ENCODE peak calls at places on chromosomes 13 and 19, in five cellular contexts. L is HCT116, Z is K562, Q is IMR-90, E is A549. F is an unnamed sample.

GRCh38 chr13:40221460-40222201 is 444.8 kb downstream of the FOXO1 start:
- DNase-seq in Z (no peak), Q (no peak), E (no peak), L (no peak), F (no peak)

GRCh38 chr13:97780486-97780885 is 173.0 kb upstream of the IPO5 start:
- DNase-seq in Z (no peak), E (no peak), L (no peak), Q (no peak), F (no peak)

GRCh38 chr19:38268539-38268938 is 4.2 kb downstream of the SPINT2 start:
- DNase-seq in E (peak; percentile 68), L (no peak), Q (no peak), Z (no peak), F (no peak)

GRCh38 chr19:35136231-35136630 is 1.4 kb upstream of the LGI4 start:
- DNase-seq in L (no peak), Q (no peak), Z (no peak), E (no peak), F (no peak)

GRCh38 chr19:33174186-33174585 is 19.9 kb upstream of the LRP3 start:
- DNase-seq in E (no peak), L (no peak), Q (no peak), Z (no peak), F (no peak)

GRCh38 chr19:42480335-42481095 is 37.8 kb upstream of the CXCL17 start:
- DNase-seq in Q (peak; percentile 47), E (peak; percentile 78), L (no peak), Z (no peak), F (no peak)

GRCh38 chr19:33005440-33005839 is 33.4 kb downstream of the FAAP24 start:
- DNase-seq in E (no peak), L (no peak), Z (no peak), Q (no peak), F (no peak)

GRCh38 chr19:13983213-13983889 is 22.8 kb downstream of the RFX1 start:
- DNase-seq in Q (no peak), E (no peak), Z (no peak), L (no peak), F (no peak)

GRCh38 chr19:15629003-15629880 is 11.5 kb upstream of the CYP4F3 start:
- DNase-seq in L (peak; percentile 51), Q (peak; percentile 19), Z (peak; percentile 85), E (peak; percentile 58), F (no peak)

GRCh38 chr19:42693760-42694350 is 46.4 kb downstream of the PSG3 start:
- DNase-seq in L (peak; percentile 41), E (peak; percentile 85), Z (peak; percentile 26), Q (peak; percentile 46), F (no peak)

GRCh38 chr13:30907167-30907761 is 1.2 kb downstream of the MEDAG start:
- DNase-seq in Q (peak; percentile 51), L (no peak), E (no peak), Z (no peak), F (no peak)

GRCh38 chr19:51020988-51021651 is 1.6 kb upstream of the KLK10 start:
- DNase-seq in L (no peak), Q (peak; percentile 51), E (peak; percentile 70), Z (peak; percentile 35), F (no peak)

GRCh38 chr19:38949580-38950367 is 19.0 kb downstream of the MRPS12 start:
- DNase-seq in Z (peak; percentile 52), Q (peak; percentile 25), E (no peak), L (no peak), F (peak; percentile 87)

GRCh38 chr19:11247391-11247790 is 8.0 kb downstream of the ANGPTL8 start:
- DNase-seq in E (no peak), Z (no peak), Q (no peak), L (no peak), F (no peak)

GRCh38 chr13:110236831-110237261 is 70.1 kb downstream of the COL4A1 start:
- DNase-seq in Z (no peak), E (no peak), L (no peak), Q (no peak), F (peak; percentile 43)

GRCh38 chr19:47848871-47849473 is 10.1 kb upstream of the TPRX2 start:
- DNase-seq in Z (peak; percentile 71), L (peak; percentile 57), E (peak; percentile 82), Q (no peak), F (peak; percentile 62)

GRCh38 chr19:45087531-45087930 is 5.4 kb upstream of the PPP1R37 start:
- DNase-seq in Z (no peak), L (no peak), Q (no peak), E (no peak), F (no peak)

GRCh38 chr19:17751103-17751911 is at the start of gene FCHO1:
- DNase-seq in Q (no peak), Z (peak; percentile 79), L (no peak), E (no peak), F (no peak)

GRCh38 chr13:113862766-113863510 is 938 bp downstream of the GAS6 start:
- DNase-seq in E (no peak), Z (peak; percentile 51), Q (no peak), L (no peak), F (peak; percentile 72)

GRCh38 chr19:58562126-58563033 is 4.0 kb upstream of the UBE2M start:
- DNase-seq in E (no peak), Z (no peak), Q (peak; percentile 39), L (no peak), F (no peak)

GRCh38 chr19:58563823-58564222 is 5.4 kb upstream of the UBE2M start:
- DNase-seq in Q (no peak), Z (no peak), E (no peak), L (no peak), F (no peak)

GRCh38 chr19:58560921-58561320 is 2.5 kb upstream of the UBE2M start:
- DNase-seq in E (no peak), Z (no peak), Q (no peak), L (no peak), F (no peak)

GRCh38 chr19:58561373-58562125 is 3.1 kb upstream of the UBE2M start:
- DNase-seq in Q (no peak), E (no peak), L (no peak), Z (no peak), F (no peak)

DNA sequence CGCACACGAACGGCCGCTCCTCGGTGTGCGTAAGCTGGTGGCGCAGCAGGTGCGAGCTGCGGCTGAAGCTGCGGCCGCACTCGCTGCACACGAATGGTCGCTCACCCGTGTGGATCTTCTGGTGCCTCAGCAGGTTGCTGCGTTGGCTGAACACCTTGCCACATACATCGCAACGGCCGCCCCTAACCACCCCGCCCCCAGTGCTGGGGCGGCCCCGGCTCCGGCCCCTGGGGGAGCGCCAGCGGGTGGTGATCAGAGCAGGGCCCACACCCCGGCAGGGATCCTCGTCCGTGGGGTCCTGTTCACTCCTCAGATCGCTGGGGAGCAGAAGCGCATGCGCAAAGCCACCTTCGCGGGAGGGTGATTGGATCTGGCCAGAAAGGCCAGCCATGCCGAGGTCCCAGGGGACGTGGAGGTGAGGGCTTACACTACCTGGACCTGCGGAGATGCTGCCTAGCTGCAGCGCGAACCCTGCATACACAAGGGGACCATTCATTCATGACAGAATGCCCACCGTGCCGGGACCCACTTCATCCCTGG is 4.7 kb upstream of the UBE2M start:
- DNase-seq in Q (no peak), L (no peak), E (no peak), Z (no peak), F (no peak)
- TF ChIP-seq RAD21 in Q (no peak), L (no peak), E (no peak), Z (no peak), F (no peak)

DNA sequence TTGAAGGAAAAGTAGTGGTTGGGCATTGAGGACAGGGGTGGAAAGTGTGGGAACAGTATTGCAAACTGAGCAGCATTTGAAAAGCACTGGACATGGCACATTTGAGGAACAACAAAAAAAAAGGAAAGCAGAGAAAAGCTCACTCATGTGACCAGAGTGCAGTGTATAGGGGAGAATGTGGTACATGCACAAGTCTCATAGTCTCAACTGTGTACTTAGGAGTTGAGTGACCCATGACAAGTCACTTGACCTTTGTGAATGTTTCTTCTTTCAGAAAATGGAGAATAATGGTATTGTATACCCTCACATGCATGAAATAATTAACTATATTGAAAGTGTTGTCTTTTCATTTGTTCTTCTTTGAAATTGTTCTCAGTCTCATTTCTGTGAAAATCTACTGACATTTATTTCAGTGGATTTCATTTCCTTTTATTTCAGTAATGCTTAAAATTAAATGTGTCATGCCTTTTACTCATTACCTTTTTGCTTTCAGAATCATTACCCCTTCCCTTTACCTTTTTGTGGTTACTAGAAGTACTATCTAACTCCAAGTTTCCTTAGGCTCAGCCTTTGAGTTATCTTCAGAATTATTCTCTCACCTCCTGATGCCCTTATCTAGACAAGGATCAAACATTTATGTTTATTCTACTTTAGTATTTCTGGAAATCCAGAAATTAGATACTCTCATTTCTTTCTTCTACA is 79.1 kb upstream of the MLNR start:
- DNase-seq in Z (no peak), E (no peak), L (no peak), Q (no peak), F (no peak)
- TF ChIP-seq RAD21 in Z (no peak), E (no peak), L (no peak), Q (no peak), F (no peak)

GRCh38 chr19:5448374-5448773 is 6.8 kb upstream of the ZNRF4 start:
- DNase-seq in L (no peak), Z (no peak), Q (no peak), E (no peak), F (no peak)
- TF ChIP-seq RAD21 in L (no peak), Z (no peak), Q (no peak), E (no peak), F (no peak)

GRCh38 chr13:59901191-59901590 is 262.5 kb downstream of the DIAPH3 start:
- DNase-seq in L (no peak), E (no peak), Q (no peak), Z (no peak), F (no peak)

DNA sequence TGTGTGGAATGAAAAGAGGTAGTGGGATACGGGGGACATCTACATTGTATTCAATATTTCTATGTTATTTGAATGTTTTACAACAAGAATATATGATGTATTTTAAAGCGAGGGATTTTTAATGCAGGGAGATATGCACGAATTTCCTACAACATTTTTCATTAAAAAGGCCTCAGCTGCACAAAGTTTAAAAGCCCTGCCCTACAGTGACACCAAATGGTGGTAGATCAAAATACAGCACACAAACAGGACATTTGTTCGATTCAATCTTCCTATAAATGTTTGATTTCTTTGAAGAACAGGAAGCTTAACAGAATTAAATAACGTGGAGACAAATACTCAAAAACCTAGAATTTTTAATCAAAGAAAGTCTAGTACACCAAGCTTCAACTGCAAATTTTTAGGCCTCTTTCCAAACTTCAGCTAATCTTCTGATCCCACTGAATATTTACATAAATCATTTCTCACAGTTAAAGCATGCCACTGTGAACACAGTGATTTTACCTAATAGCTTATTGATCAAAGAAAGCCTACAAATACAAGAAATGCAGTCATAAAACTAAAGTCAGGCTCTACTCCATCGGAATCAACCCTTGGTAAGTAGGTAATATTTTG is 257.2 kb downstream of the DIAPH3 start:
- DNase-seq in Q (peak; percentile 58), Z (no peak), E (peak; percentile 9), L (peak; percentile 4), F (no peak)
- TF ChIP-seq RAD21 in Q (peak; percentile 85), Z (peak; percentile 34), E (peak; percentile 58), L (peak; percentile 53), F (peak; percentile 79)

F was measured in H1.